ENCODE peak calls at places on chromosomes 13 and 19, in six cellular contexts. One of them, this sample, is unnamed.

GRCh38 chr19:38061294-38061693 is 154.3 kb downstream of the SIPA1L3 start:
- DNase-seq in IMR-90: peak; percentile 95
- DNase-seq in GM12878: no peak
- DNase-seq in SK-N-SH: no peak
- DNase-seq in HepG2: no peak
- DNase-seq in K562: no peak
- DNase-seq in this sample: peak; percentile 45

GRCh38 chr13:33543631-33544030 is 258.1 kb upstream of the STARD13 start:
- DNase-seq in K562: no peak
- DNase-seq in HepG2: no peak
- DNase-seq in GM12878: no peak
- DNase-seq in SK-N-SH: no peak
- DNase-seq in IMR-90: no peak
- DNase-seq in this sample: no peak

GRCh38 chr13:23140492-23140891 is 40.3 kb upstream of the SGCG start:
- DNase-seq in HepG2: no peak
- DNase-seq in GM12878: no peak
- DNase-seq in IMR-90: peak; percentile 24
- DNase-seq in K562: no peak
- DNase-seq in SK-N-SH: no peak
- DNase-seq in this sample: peak; percentile 6

GRCh38 chr13:56561327-56561726 is 579.4 kb upstream of the PRR20A start:
- DNase-seq in GM12878: no peak
- DNase-seq in IMR-90: no peak
- DNase-seq in HepG2: no peak
- DNase-seq in SK-N-SH: no peak
- DNase-seq in K562: no peak
- DNase-seq in this sample: no peak

GRCh38 chr13:76830805-76831204 is 55.4 kb downstream of the KCTD12 start:
- DNase-seq in K562: no peak
- DNase-seq in IMR-90: no peak
- DNase-seq in GM12878: no peak
- DNase-seq in SK-N-SH: no peak
- DNase-seq in HepG2: no peak
- DNase-seq in this sample: no peak

GRCh38 chr19:2207991-2208860 is 27.9 kb downstream of the PLEKHJ1 start:
- DNase-seq in SK-N-SH: no peak
- DNase-seq in GM12878: no peak
- DNase-seq in K562: peak; percentile 61
- DNase-seq in IMR-90: peak; percentile 57
- DNase-seq in HepG2: no peak
- DNase-seq in this sample: no peak

GRCh38 chr13:113669871-113670341 is 2.9 kb downstream of the GRK1 start:
- DNase-seq in GM12878: no peak
- DNase-seq in HepG2: no peak
- DNase-seq in SK-N-SH: no peak
- DNase-seq in IMR-90: no peak
- DNase-seq in K562: no peak
- DNase-seq in this sample: no peak

GRCh38 chr19:1265611-1266115 is 3.5 kb upstream of the CIRBP start:
- DNase-seq in HepG2: no peak
- DNase-seq in SK-N-SH: no peak
- DNase-seq in GM12878: no peak
- DNase-seq in IMR-90: peak; percentile 80
- DNase-seq in K562: no peak
- DNase-seq in this sample: peak; percentile 31

GRCh38 chr19:33193864-33194362 is at the start of gene LRP3:
- DNase-seq in SK-N-SH: peak; percentile 93
- DNase-seq in IMR-90: peak; percentile 11
- DNase-seq in GM12878: no peak
- DNase-seq in HepG2: no peak
- DNase-seq in K562: peak; percentile 61
- DNase-seq in this sample: peak; percentile 55

GRCh38 chr13:39684531-39685137 is 29.2 kb downstream of the COG6 start:
- DNase-seq in K562: no peak
- DNase-seq in GM12878: no peak
- DNase-seq in HepG2: peak; percentile 31
- DNase-seq in SK-N-SH: peak; percentile 23
- DNase-seq in IMR-90: peak; percentile 65
- DNase-seq in this sample: peak; percentile 3

GRCh38 chr13:41596190-41596589 is 138.8 kb downstream of the RGCC start:
- DNase-seq in IMR-90: peak; percentile 20
- DNase-seq in GM12878: no peak
- DNase-seq in HepG2: no peak
- DNase-seq in SK-N-SH: no peak
- DNase-seq in K562: no peak
- DNase-seq in this sample: no peak

GRCh38 chr13:114010401-114011101 is 36.7 kb upstream of the C13orf46 start:
- DNase-seq in GM12878: no peak
- DNase-seq in HepG2: no peak
- DNase-seq in SK-N-SH: peak; percentile 65
- DNase-seq in IMR-90: no peak
- DNase-seq in K562: no peak
- DNase-seq in this sample: no peak

GRCh38 chr13:66138172-66138811 is 1091.8 kb downstream of the PCDH9 start:
- DNase-seq in K562: no peak
- DNase-seq in HepG2: no peak
- DNase-seq in IMR-90: no peak
- DNase-seq in GM12878: peak; percentile 82
- DNase-seq in SK-N-SH: no peak
- DNase-seq in this sample: no peak

GRCh38 chr13:87524775-87525174 is 146.4 kb upstream of the SLITRK5 start:
- DNase-seq in SK-N-SH: no peak
- DNase-seq in HepG2: no peak
- DNase-seq in GM12878: no peak
- DNase-seq in IMR-90: no peak
- DNase-seq in K562: no peak
- DNase-seq in this sample: no peak
- TF ChIP-seq SMC3 in SK-N-SH: no peak
- TF ChIP-seq SMC3 in HepG2: no peak
- TF ChIP-seq SMC3 in GM12878: no peak
- TF ChIP-seq SMC3 in IMR-90: no peak
- TF ChIP-seq SMC3 in K562: no peak
- TF ChIP-seq SMC3 in this sample: no peak

DNA sequence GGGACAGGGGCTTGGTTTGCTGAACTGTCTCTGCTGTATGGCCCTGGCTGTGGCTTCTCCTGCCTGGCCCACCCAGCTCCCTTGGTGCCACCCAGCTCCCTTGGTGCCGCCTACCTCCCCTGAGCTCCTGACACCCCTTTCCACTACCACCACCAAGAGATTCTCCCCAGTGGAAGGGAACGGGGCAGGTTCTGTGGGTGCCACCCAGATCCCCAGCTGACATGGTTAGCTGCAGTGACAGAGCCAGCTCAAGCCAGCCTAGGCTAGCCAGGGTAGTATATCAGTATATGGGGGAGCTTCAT is 28.5 kb upstream of the POP4 start:
- DNase-seq in IMR-90: no peak
- DNase-seq in GM12878: no peak
- DNase-seq in K562: no peak
- DNase-seq in SK-N-SH: no peak
- DNase-seq in HepG2: no peak
- DNase-seq in this sample: no peak
- TF ChIP-seq SMC3 in IMR-90: no peak
- TF ChIP-seq SMC3 in GM12878: no peak
- TF ChIP-seq SMC3 in K562: no peak
- TF ChIP-seq SMC3 in SK-N-SH: no peak
- TF ChIP-seq SMC3 in HepG2: no peak
- TF ChIP-seq SMC3 in this sample: no peak

GRCh38 chr13:95386370-95386769 is 85.1 kb upstream of the ABCC4 start:
- DNase-seq in K562: no peak
- DNase-seq in GM12878: no peak
- DNase-seq in IMR-90: no peak
- DNase-seq in SK-N-SH: no peak
- DNase-seq in HepG2: no peak
- DNase-seq in this sample: no peak
- TF ChIP-seq SMC3 in K562: no peak
- TF ChIP-seq SMC3 in GM12878: no peak
- TF ChIP-seq SMC3 in IMR-90: no peak
- TF ChIP-seq SMC3 in SK-N-SH: no peak
- TF ChIP-seq SMC3 in HepG2: no peak
- TF ChIP-seq SMC3 in this sample: no peak

GRCh38 chr13:110227416-110227815 is 79.5 kb downstream of the COL4A1 start:
- DNase-seq in K562: no peak
- DNase-seq in IMR-90: no peak
- DNase-seq in HepG2: no peak
- DNase-seq in SK-N-SH: no peak
- DNase-seq in GM12878: no peak
- DNase-seq in this sample: no peak

GRCh38 chr13:110227864-110228643 is 78.9 kb downstream of the COL4A1 start:
- DNase-seq in IMR-90: no peak
- DNase-seq in SK-N-SH: no peak
- DNase-seq in HepG2: no peak
- DNase-seq in K562: no peak
- DNase-seq in GM12878: no peak
- DNase-seq in this sample: no peak

GRCh38 chr13:110230661-110231347 is 76.2 kb downstream of the COL4A1 start:
- DNase-seq in SK-N-SH: no peak
- DNase-seq in GM12878: no peak
- DNase-seq in K562: no peak
- DNase-seq in IMR-90: no peak
- DNase-seq in HepG2: no peak
- DNase-seq in this sample: no peak

GRCh38 chr13:110229905-110230563 is 76.9 kb downstream of the COL4A1 start:
- DNase-seq in IMR-90: no peak
- DNase-seq in SK-N-SH: no peak
- DNase-seq in HepG2: no peak
- DNase-seq in K562: no peak
- DNase-seq in GM12878: no peak
- DNase-seq in this sample: no peak

GRCh38 chr13:110228936-110229904 is 77.7 kb downstream of the COL4A1 start:
- DNase-seq in IMR-90: no peak
- DNase-seq in HepG2: no peak
- DNase-seq in K562: no peak
- DNase-seq in SK-N-SH: no peak
- DNase-seq in GM12878: no peak
- DNase-seq in this sample: no peak
- TF ChIP-seq SMC3 in IMR-90: no peak
- TF ChIP-seq SMC3 in HepG2: no peak
- TF ChIP-seq SMC3 in K562: no peak
- TF ChIP-seq SMC3 in SK-N-SH: no peak
- TF ChIP-seq SMC3 in GM12878: no peak
- TF ChIP-seq SMC3 in this sample: no peak

GRCh38 chr13:80400164-80400767 is 59.3 kb upstream of the SPRY2 start:
- DNase-seq in HepG2: no peak
- DNase-seq in K562: no peak
- DNase-seq in GM12878: peak; percentile 8
- DNase-seq in SK-N-SH: no peak
- DNase-seq in IMR-90: no peak
- DNase-seq in this sample: no peak

GRCh38 chr13:80400834-80401450 is 60.0 kb upstream of the SPRY2 start:
- DNase-seq in SK-N-SH: no peak
- DNase-seq in IMR-90: no peak
- DNase-seq in HepG2: no peak
- DNase-seq in K562: no peak
- DNase-seq in GM12878: peak; percentile 13
- DNase-seq in this sample: no peak

DNA sequence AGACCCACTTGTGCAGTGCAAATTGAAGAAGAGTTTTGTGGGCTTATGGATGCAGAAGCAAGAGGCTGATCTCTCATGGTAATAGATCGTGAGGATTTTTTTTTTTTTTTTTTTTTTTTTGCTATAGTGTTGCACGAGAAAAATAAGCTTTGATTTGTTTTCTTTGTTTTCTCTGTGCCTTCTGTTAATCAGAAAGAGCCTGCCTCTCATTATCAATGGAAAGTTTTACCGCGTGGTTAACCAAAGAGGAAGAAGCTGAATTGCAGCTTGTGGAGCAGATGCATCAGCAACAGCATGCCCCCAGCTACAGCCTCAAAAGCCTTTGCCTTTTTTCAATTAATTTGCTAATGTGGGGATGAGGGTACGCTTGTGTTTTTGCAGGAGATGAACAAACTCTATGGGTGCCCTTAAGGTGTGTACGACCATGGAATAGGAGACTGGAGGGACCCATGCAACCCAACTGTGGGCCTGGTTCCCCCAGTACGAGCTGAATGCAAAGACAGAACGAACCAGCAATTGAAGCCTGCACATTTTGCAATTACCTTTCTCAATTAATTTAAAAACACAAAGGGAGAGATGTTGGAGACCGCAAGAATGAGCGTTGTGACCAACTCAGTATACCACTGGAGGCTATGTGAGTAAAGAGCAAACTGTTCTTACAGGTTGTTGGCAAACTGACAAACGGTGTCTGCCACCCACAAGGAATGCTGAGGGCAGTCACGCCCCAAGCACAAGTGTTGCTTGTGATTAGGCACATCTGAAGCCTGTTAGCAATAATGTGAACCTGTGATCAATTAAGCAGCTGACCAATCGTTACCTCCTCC is 58.6 kb upstream of the SPRY2 start:
- DNase-seq in GM12878: peak; percentile 17
- DNase-seq in SK-N-SH: no peak
- DNase-seq in K562: no peak
- DNase-seq in HepG2: no peak
- DNase-seq in IMR-90: no peak
- DNase-seq in this sample: no peak
- TF ChIP-seq SMC3 in GM12878: no peak
- TF ChIP-seq SMC3 in SK-N-SH: no peak
- TF ChIP-seq SMC3 in K562: no peak
- TF ChIP-seq SMC3 in HepG2: no peak
- TF ChIP-seq SMC3 in IMR-90: no peak
- TF ChIP-seq SMC3 in this sample: no peak

DNA sequence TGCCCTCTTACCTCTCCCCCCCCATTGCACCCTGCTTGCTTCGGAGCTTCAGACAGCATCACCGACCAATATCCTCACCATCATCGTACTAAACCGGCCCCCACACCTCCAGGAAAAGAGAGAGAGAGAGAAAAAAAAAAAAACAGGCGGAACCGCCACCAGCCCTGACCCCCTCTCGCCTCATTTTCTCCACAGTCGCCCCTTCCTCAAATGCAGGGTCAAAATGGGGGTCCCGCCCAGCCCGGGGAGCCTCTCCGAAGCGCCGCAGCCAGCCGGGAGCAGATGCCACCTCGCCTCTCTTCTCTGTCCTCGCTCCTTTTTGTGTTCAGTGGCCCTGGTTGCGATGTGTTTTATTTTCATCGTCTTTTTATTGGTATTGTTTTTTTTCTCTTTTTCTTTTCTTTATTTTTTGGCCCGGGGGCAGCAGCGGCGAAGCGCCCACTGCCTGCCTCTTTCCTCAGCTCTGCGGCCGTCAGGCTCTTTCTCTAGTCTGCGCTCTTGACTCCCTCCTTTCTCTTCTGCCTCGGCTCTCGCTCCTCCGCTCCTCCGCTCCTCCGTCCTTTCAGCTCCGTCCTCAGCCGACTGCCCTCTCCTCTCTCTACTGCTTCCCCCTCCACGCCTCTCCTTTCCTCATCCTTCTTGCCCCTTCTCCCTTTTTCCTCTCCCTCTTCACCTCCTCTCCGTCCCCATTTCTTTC is 41.4 kb downstream of the DEDD2 start:
- DNase-seq in IMR-90: peak; percentile 17
- DNase-seq in SK-N-SH: peak; percentile 59
- DNase-seq in GM12878: no peak
- DNase-seq in K562: no peak
- DNase-seq in HepG2: no peak
- DNase-seq in this sample: peak; percentile 51
- TF ChIP-seq SMC3 in IMR-90: no peak
- TF ChIP-seq SMC3 in SK-N-SH: no peak
- TF ChIP-seq SMC3 in GM12878: no peak
- TF ChIP-seq SMC3 in K562: no peak
- TF ChIP-seq SMC3 in HepG2: no peak
- TF ChIP-seq SMC3 in this sample: no peak

This sample was measured in A549.